ENCODE peak calls at places on chromosome 22, in seven cellular contexts. P, H, W, O, E, I and T are unnamed samples.

GRCh38 chr22:35894937-35895708 is 133.5 kb downstream of the RBFOX2 start:
- DNase-seq in P (no peak), H (no peak), W (peak; percentile 43), O (no peak), E (no peak), I (no peak), T (no peak)

GRCh38 chr22:37273126-37273845 is 9.0 kb upstream of the CYTH4 start:
- DNase-seq in P (no peak), H (no peak), W (no peak), O (no peak), E (no peak), I (no peak), T (no peak)

GRCh38 chr22:37163618-37164534 is 14.2 kb upstream of the IL2RB start:
- DNase-seq in P (no peak), H (no peak), W (no peak), O (no peak), E (no peak), I (no peak), T (peak; percentile 83)

GRCh38 chr22:50640857-50641647 is 13.1 kb upstream of the ARSA start:
- DNase-seq in P (no peak), H (no peak), W (no peak), O (no peak), E (no peak), I (no peak), T (no peak)

GRCh38 chr22:35306350-35306967 is 6.8 kb downstream of the TOM1 start:
- DNase-seq in P (peak; percentile 33), H (no peak), W (no peak), O (no peak), E (no peak), I (no peak), T (no peak)

GRCh38 chr22:29623059-29623458 is 19.6 kb downstream of the NF2 start:
- DNase-seq in P (no peak), H (no peak), W (no peak), O (no peak), E (no peak), I (no peak), T (no peak)

GRCh38 chr22:31102441-31103081 is 4.8 kb downstream of the SELENOM start:
- DNase-seq in P (no peak), H (no peak), W (peak; percentile 91), O (peak; percentile 45), E (no peak), I (no peak), T (no peak)

GRCh38 chr22:29690481-29690880 is 29.3 kb upstream of the CABP7 start:
- DNase-seq in P (no peak), H (no peak), W (no peak), O (no peak), E (no peak), I (no peak), T (no peak)

GRCh38 chr22:40348025-40348658 is 1.8 kb downstream of the ADSL start:
- DNase-seq in P (peak; percentile 35), H (no peak), W (no peak), O (peak; percentile 55), E (peak; percentile 14), I (peak; percentile 52), T (peak; percentile 80)

GRCh38 chr22:40345801-40346177 is 511 bp upstream of the ADSL start:
- DNase-seq in P (peak; percentile 46), H (no peak), W (no peak), O (no peak), E (no peak), I (no peak), T (peak; percentile 58)

GRCh38 chr22:40347300-40347699 is 1.0 kb downstream of the ADSL start:
- DNase-seq in P (no peak), H (no peak), W (no peak), O (peak; percentile 4), E (no peak), I (no peak), T (no peak)

GRCh38 chr22:40345271-40345670 is 1.0 kb upstream of the ADSL start:
- DNase-seq in P (no peak), H (no peak), W (no peak), O (peak; percentile 30), E (no peak), I (no peak), T (no peak)

DNA sequence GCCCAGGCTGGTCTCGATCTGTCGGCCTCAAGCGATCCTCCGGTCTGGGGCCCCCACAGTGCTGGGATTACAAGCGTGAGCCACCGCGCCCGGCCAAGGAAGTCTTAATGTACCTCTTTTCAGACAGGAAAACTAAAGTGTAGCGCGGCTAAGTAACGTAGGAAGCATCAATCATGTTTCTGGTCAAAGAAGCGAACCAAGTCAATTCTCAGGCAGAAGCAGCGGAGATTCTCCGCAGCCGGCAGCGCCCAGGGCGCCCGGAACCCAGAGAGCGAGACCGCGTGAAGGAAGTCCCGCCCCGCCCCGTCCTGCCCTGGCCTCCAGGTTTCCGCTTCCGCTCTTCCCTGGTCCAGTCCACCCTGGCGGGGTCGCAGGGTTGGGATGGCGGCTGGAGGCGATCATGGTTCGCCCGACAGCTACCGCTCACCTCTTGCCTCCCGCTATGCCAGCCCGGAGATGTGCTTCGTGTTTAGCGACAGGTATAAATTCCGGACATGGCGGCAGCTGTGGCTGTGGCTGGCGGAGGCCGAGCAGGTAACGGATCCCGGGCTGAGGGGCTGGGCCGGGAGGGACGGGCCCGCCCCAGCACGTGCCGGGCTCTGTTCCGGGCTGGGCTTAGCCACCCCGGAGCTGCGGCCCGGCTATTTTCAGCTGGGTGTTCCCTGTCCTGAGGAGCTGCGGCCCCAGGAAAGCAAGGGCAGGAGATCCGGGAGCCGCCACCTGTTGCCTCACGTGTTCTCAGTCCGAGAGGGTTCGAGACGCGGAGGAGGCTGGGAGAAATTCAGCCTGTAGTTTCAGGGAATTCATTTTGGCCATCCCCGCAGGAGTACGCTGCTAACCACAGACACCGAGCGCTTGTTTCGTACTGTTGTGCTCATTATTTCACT is at the start of gene ADSL:
- DNase-seq in P (peak; percentile 91), H (peak; percentile 73), W (peak; percentile 89), O (peak; percentile 93), E (peak; percentile 86), I (peak; percentile 89), T (peak; percentile 93)
- TF ChIP-seq CTCF in P (no peak), H (no peak), W (peak; percentile 13), O (no peak), E (peak; percentile 19), I (no peak), T (no peak)

GRCh38 chr22:20439556-20439927 is 1.9 kb upstream of the SCARF2 start:
- DNase-seq in P (no peak), H (no peak), W (no peak), O (no peak), E (no peak), I (no peak), T (no peak)

GRCh38 chr22:20437253-20438065 is at the start of gene SCARF2:
- DNase-seq in P (peak; percentile 85), H (peak; percentile 68), W (peak; percentile 81), O (no peak), E (peak; percentile 60), I (peak; percentile 73), T (peak; percentile 40)

GRCh38 chr22:20438066-20438677 is 547 bp upstream of the SCARF2 start:
- DNase-seq in P (no peak), H (no peak), W (no peak), O (no peak), E (no peak), I (no peak), T (no peak)

GRCh38 chr22:20439928-20440575 is 2.4 kb upstream of the SCARF2 start:
- DNase-seq in P (no peak), H (no peak), W (no peak), O (no peak), E (no peak), I (no peak), T (no peak)

DNA sequence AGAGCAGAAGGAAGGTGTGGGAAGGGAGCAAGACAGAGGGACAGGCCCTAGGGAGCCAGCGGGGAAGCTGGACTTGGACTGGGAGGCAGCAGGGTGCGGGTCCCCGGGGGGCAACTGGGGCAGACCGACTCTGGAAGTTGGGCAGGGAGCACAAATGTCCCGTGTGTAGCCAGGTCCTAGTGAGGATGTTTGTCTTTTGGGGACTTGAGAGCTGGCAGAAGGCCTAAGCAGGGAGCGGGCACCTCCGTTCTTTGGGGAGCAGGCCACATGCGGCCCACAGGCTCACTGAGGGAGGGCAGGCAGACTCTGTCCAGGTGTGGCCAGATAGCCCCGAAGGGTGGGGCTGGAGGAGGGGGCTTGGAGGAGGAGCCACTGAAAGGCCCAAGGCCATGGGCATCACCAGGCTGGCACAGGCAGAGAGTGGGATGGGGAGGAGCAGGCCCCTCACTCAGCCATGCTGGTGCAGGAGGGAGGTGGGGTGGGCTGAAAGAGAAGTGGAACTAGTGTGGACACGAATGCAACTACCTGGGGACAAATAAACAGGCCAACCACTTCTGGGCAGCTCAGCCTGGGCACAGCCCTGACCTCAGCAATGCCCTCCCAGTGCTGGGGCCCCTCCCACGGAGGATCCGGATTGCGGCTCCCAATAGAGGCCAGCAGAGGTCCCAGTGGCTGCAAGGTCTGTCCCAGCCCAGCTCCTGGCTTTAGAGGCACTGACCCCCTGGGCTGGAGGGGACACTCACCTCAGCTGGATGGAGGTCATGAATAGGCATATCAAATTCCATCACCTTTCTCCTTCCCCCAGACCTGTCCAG is 1.3 kb upstream of the SCARF2 start:
- DNase-seq in P (no peak), H (no peak), W (no peak), O (no peak), E (no peak), I (no peak), T (no peak)
- TF ChIP-seq CTCF in P (no peak), H (no peak), W (no peak), O (no peak), E (no peak), I (no peak), T (no peak)

GRCh38 chr22:24402460-24403192 is 24.8 kb upstream of the ADORA2A start:
- DNase-seq in P (no peak), H (no peak), W (peak; percentile 70), O (peak; percentile 82), E (no peak), I (no peak), T (peak; percentile 53)

GRCh38 chr22:24400037-24400725 is 27.2 kb upstream of the ADORA2A start:
- DNase-seq in P (no peak), H (no peak), W (no peak), O (no peak), E (no peak), I (no peak), T (peak; percentile 32)

GRCh38 chr22:24404561-24405275 is 22.7 kb upstream of the ADORA2A start:
- DNase-seq in P (no peak), H (no peak), W (no peak), O (no peak), E (no peak), I (no peak), T (no peak)

GRCh38 chr22:24400726-24401596 is 26.4 kb upstream of the ADORA2A start:
- DNase-seq in P (no peak), H (no peak), W (no peak), O (no peak), E (no peak), I (no peak), T (peak; percentile 62)

DNA sequence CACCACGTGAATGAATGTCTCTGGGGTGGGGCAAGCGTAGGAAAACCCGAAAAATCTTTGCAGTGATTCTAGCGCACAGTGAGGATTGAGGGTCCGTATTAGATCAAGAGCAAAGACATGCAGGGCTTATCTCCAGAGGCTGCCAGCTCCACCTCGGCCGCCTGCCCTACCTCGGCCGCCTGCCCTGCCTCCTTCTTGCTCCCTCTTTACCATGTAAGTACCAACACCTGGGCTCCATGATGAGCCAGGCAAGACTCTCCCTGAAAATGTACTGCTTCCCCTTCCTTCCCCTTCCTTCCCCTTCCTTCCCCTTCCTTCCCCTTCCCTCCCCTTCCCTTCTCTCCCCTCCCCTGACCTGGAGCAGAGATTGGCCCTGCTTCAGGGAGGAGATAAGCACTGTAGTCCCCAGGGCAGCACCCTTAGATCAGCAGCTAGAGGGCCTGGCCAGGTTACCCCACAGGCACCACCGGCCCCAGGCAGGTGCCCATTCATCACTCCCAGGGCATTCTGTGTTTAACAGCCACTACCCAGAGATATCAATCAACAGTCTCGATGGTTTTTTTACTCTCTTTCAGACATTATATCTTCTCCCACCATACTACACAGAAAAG is 25.5 kb upstream of the ADORA2A start:
- DNase-seq in P (no peak), H (no peak), W (no peak), O (no peak), E (no peak), I (no peak), T (no peak)
- TF ChIP-seq CTCF in P (no peak), H (no peak), W (no peak), O (no peak), E (no peak), I (no peak), T (no peak)

GRCh38 chr22:45208993-45209838 is 31.5 kb downstream of the KIAA0930 start:
- DNase-seq in P (peak; percentile 59), H (no peak), W (no peak), O (peak; percentile 29), E (peak; percentile 55), I (peak; percentile 57), T (no peak)
- TF ChIP-seq CTCF in P (peak; percentile 69), H (peak; percentile 77), W (no peak), O (peak; percentile 91), E (peak; percentile 75), I (peak; percentile 96), T (peak; percentile 61)